ENCODE peak calls at places on chromosomes 7 and 10, in six cellular contexts. T is lung, Z is IMR-90, P is fibroblast of lung, Y is psoas muscle, I is PC-3. K is an unnamed sample. For H3K27me3, the result is how much of the 10 kb centered on the place peaks cover.

GRCh38 chr7:121777672-121778071 is 95.3 kb upstream of the PTPRZ1 start:
- DNase-seq in T (no peak), P (no peak), Y (no peak), I (no peak), Z (no peak), K (no peak)

GRCh38 chr10:4279649-4280048 is 494.6 kb upstream of the KLF6 start:
- DNase-seq in Z (peak), P (no peak), T (no peak), I (no peak), Y (no peak), K (no peak)

GRCh38 chr10:19749185-19749729 is 67.0 kb upstream of the PLXDC2 start:
- DNase-seq in P (peak), I (peak), Y (no peak), Z (peak), T (no peak), K (peak)

GRCh38 chr7:85619236-85619635 is 432.4 kb upstream of the SEMA3D start:
- DNase-seq in P (no peak), Y (no peak), I (no peak), Z (no peak), T (no peak), K (no peak)

GRCh38 chr7:134378562-134378961 is 61.8 kb upstream of the SLC35B4 start:
- DNase-seq in Y (no peak), P (no peak), Z (no peak), I (no peak), T (no peak), K (no peak)

GRCh38 chr10:74194545-74194944 is 43.5 kb downstream of the ADK start:
- DNase-seq in Y (no peak), Z (peak), P (peak), T (no peak), I (peak), K (peak)

GRCh38 chr10:43342279-43343125 is 28.9 kb upstream of the FXYD4 start:
- DNase-seq in P (no peak), Z (no peak), T (no peak), I (no peak), Y (no peak), K (no peak)

GRCh38 chr7:41189866-41190265 is 513.0 kb downstream of the INHBA start:
- DNase-seq in P (peak), Y (no peak), I (peak), T (no peak), Z (peak), K (peak)

GRCh38 chr7:1459512-1459892 is 232 bp upstream of the MICALL2 start:
- DNase-seq in T (peak), I (peak), Z (peak), Y (peak), P (peak), K (peak)

GRCh38 chr10:63143984-63144383 is 10.9 kb downstream of the NRBF2 start:
- DNase-seq in T (no peak), Z (no peak), P (no peak), I (no peak), Y (no peak), K (no peak)

GRCh38 chr10:108691126-108691525 is 1232.2 kb downstream of the XPNPEP1 start:
- DNase-seq in Z (no peak), P (no peak), Y (no peak), T (no peak), I (no peak), K (no peak)
- TF ChIP-seq CTCF in Z (no peak), P (no peak), Y (no peak), T (no peak), I (no peak), K (no peak)

GRCh38 chr10:52314007-52314821 is at the start of gene DKK1:
- DNase-seq in P (peak), Y (peak), T (peak), Z (peak), I (peak), K (peak)
- H3K4me3 ChIP-seq in P (peak), Y (peak), T (peak), Z (peak), I (peak), K (peak)

DNA sequence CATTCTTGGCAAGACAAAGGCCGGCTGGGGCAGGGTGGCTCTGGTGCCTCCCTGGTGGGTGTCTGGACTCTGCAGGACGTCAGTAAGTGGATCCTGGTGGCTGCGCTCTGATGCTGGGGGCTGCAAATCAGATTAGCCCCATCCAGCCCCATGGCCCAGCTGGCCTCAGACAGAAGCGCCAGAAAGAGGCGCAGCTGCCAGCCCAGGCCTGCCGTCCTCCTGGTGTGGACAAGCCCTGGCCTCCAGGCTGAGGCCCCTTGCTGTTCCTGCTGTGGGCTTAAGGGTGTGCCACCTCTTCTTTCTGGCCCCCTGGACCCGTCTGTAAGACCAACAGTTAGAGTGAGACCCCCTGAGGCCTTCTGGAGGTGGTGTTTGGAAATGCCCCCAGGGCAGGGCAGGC is 5.9 kb upstream of the LFNG start:
- DNase-seq in Y (no peak), P (no peak), Z (no peak), T (no peak), I (no peak), K (no peak)
- H3K27me3 ChIP-seq in Y (under half), P (under half), Z (under half), T (under half), I (under half), K (under half)

GRCh38 chr7:6680146-6680545 is 26.6 kb downstream of the ZNF12 start:
- DNase-seq in P (no peak), T (no peak), I (no peak), Y (no peak), Z (no peak), K (no peak)
- TF ChIP-seq CTCF in P (no peak), T (no peak), I (no peak), Y (no peak), Z (no peak), K (no peak)

GRCh38 chr7:130902755-130903357 is 168.8 kb upstream of the KLF14 start:
- DNase-seq in I (peak), P (peak), Y (no peak), Z (peak), T (no peak), K (no peak)
- H3K4me3 ChIP-seq in I (peak), P (peak), Y (peak), Z (no peak), T (no peak), K (no peak)

DNA sequence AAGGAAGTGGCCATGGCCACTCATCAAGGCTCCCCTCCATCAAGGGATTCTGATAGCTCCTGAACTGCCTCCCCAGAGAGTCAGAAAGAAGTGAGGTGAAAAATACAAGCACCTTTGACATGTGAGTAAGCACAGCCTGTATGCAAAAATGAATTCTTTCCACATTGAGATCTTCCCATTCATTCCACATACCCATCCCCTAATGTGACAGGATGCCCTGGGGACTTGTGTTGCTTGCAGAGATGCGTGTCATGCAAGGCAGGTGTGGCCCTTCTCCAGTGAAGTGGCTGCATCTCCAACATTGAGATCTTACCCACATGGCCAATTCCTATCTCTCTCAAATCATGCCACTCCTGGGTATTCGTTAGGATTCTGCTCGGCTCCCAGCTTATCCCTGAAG is 76.4 kb upstream of the ITPRID1 start:
- DNase-seq in I (peak), P (no peak), Y (no peak), T (no peak), Z (no peak), K (no peak)
- H3K27me3 ChIP-seq in I (under half), P (under half), Y (under half), T (under half), Z (under half), K (under half)

DNA sequence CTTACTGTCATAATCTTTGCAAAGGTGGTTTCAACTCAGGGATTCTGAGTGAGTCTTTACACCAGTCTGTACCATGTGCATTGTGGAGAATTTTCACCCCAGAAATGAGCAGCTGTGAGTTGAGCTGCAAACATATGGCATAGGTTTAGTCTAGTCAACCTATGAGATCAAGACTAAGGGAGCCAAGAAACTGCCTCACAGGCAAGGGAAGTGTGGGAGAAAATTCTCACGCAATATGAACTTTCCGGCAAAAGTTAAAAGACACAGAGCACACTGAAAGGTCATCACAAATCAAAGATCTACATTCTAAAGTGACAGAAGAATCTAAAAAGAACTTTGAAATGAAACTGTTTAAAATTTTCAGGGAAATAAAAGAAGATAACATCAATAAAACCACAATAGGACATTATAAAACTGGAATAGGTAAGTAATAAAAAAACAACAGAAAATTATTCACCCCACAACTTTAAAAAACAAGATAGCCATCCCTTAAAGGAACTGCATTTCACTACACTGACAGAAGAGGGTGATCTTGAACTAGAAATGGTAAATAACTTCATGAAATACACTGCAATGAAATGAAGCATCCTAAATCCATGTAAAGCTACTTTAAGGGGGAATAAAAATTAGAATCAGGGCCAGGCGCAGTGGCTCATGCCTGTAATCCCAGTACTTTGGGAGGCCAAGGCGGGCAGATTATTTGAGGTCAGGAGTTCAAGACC is 63.5 kb downstream of the LGI1 start:
- DNase-seq in Y (no peak), T (no peak), P (peak), Z (peak), I (peak), K (peak)
- TF ChIP-seq CTCF in Y (peak), T (peak), P (no peak), Z (peak), I (peak), K (peak)